ENCODE peak calls at places on chromosomes 11 and 22, in nine cellular contexts. G is transverse colon; Q is heart left ventricle; F is pancreas; C is GM23248; J is adrenal gland; V is CD8-positive, alpha-beta memory T cell; T is right lobe of liver; Z is ovary. M is an unnamed sample.

GRCh38 chr11:114308689-114309089 is 12.5 kb downstream of the NNMT start:
- DNase-seq in Z (no peak), C (peak; percentile 93), T (peak; percentile 89), F (no peak), J (no peak), G (no peak), V (no peak), Q (no peak), M (no peak)

GRCh38 chr22:42920101-42920820 is 63.2 kb upstream of the ARFGAP3 start:
- DNase-seq in T (no peak), V (no peak), G (no peak), F (no peak), C (peak; percentile 93), J (no peak), Z (no peak), Q (no peak), M (no peak)

GRCh38 chr22:43014062-43014875 is 680 bp downstream of the PACSIN2 start:
- DNase-seq in J (no peak), F (peak; percentile 62), Z (peak; percentile 32), Q (peak; percentile 49), G (peak; percentile 59), V (peak; percentile 42), T (peak; percentile 63), C (peak; percentile 79), M (peak; percentile 66)

GRCh38 chr11:114440121-114440860 is 1.0 kb downstream of the REXO2 start:
- DNase-seq in V (no peak), J (no peak), T (no peak), C (peak; percentile 62), G (no peak), Z (no peak), F (no peak), Q (no peak), M (no peak)

GRCh38 chr11:121133046-121133445 is 32.0 kb downstream of the TECTA start:
- DNase-seq in V (no peak), Z (no peak), J (no peak), F (no peak), C (no peak), G (no peak), Q (no peak), T (no peak), M (no peak)

GRCh38 chr11:62419560-62420342 is 918 bp downstream of the SCGB1A1 start:
- DNase-seq in F (no peak), Q (no peak), V (no peak), T (no peak), J (no peak), G (no peak), Z (no peak), C (no peak), M (no peak)

GRCh38 chr11:115324569-115325432 is 179.4 kb downstream of the CADM1 start:
- DNase-seq in V (peak; percentile 28), C (peak; percentile 63), Z (peak; percentile 7), Q (peak; percentile 20), T (no peak), J (peak; percentile 41), F (peak; percentile 16), G (peak; percentile 18), M (peak; percentile 27)

GRCh38 chr22:46007003-46007847 is 30.3 kb upstream of the WNT7B start:
- DNase-seq in G (peak; percentile 45), V (no peak), Q (peak; percentile 76), C (peak; percentile 93), F (no peak), J (peak; percentile 74), T (peak; percentile 50), Z (peak; percentile 67), M (no peak)

GRCh38 chr22:37174964-37175363 is 13.1 kb downstream of the C1QTNF6 start:
- DNase-seq in V (no peak), F (no peak), C (no peak), J (peak; percentile 17), G (no peak), T (no peak), Q (no peak), Z (no peak), M (no peak)

GRCh38 chr22:42970029-42970428 is 44.9 kb downstream of the PACSIN2 start:
- DNase-seq in Q (no peak), G (no peak), T (no peak), F (no peak), Z (no peak), J (no peak), V (no peak), C (peak; percentile 19), M (no peak)

GRCh38 chr22:19235874-19236273 is 55.6 kb downstream of the CLTCL1 start:
- DNase-seq in C (no peak), Q (no peak), V (no peak), G (no peak), J (no peak), F (no peak), Z (no peak), T (no peak), M (no peak)

GRCh38 chr22:19240813-19241592 is 50.5 kb downstream of the CLTCL1 start:
- DNase-seq in C (no peak), Z (no peak), G (no peak), F (no peak), J (no peak), Q (no peak), T (no peak), V (no peak), M (no peak)

GRCh38 chr22:19241593-19241906 is 50.0 kb downstream of the CLTCL1 start:
- DNase-seq in F (no peak), J (no peak), V (no peak), Z (no peak), Q (no peak), T (no peak), C (no peak), G (no peak), M (no peak)

GRCh38 chr22:19239464-19239863 is 52.1 kb downstream of the CLTCL1 start:
- DNase-seq in G (no peak), J (no peak), Z (no peak), T (no peak), F (no peak), Q (no peak), C (no peak), V (no peak), M (no peak)

DNA sequence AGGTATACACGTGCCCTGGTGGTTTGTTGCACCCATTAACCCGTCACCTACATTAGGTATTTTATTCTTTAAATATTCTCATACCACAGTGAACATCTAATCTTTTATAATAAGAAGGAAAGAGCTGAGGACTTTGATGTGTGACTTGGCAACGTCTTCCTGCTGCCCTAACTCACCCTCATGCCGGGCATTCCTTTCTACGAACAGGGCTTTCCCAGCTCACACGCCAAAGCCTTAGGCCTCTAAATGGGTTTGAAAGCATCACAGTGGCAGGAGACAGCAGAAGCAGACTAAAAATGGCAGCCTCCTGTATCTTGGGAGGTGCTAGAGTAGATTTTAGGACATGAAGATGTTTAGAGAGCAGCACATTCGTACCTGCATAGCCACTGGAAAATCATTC is 52.6 kb downstream of the CLTCL1 start:
- DNase-seq in G (no peak), Q (peak; percentile 34), C (no peak), J (no peak), F (no peak), V (no peak), T (no peak), Z (no peak), M (no peak)
- H3K27ac ChIP-seq in G (no peak overlapping the region), Q (peak overlapping the region; percentile 46), C (no peak overlapping the region), J (no peak overlapping the region), F (no peak overlapping the region), V (no peak overlapping the region), T (no peak overlapping the region), Z (no peak overlapping the region), M (no peak overlapping the region)

GRCh38 chr11:130449996-130450419 is 1.6 kb downstream of the ADAMTS15 start:
- DNase-seq in G (peak; percentile 77), J (peak; percentile 52), Q (peak; percentile 85), V (no peak), T (no peak), Z (peak; percentile 54), F (no peak), C (no peak), M (no peak)
- H3K4me3 ChIP-seq in G (peak overlapping the region; percentile 38), J (no peak overlapping the region), Q (peak overlapping the region; percentile 63), V (no peak overlapping the region), T (no peak overlapping the region), Z (peak overlapping the region; percentile 52), F (peak overlapping the region; percentile 60), C (no peak overlapping the region), M (no peak overlapping the region)

DNA sequence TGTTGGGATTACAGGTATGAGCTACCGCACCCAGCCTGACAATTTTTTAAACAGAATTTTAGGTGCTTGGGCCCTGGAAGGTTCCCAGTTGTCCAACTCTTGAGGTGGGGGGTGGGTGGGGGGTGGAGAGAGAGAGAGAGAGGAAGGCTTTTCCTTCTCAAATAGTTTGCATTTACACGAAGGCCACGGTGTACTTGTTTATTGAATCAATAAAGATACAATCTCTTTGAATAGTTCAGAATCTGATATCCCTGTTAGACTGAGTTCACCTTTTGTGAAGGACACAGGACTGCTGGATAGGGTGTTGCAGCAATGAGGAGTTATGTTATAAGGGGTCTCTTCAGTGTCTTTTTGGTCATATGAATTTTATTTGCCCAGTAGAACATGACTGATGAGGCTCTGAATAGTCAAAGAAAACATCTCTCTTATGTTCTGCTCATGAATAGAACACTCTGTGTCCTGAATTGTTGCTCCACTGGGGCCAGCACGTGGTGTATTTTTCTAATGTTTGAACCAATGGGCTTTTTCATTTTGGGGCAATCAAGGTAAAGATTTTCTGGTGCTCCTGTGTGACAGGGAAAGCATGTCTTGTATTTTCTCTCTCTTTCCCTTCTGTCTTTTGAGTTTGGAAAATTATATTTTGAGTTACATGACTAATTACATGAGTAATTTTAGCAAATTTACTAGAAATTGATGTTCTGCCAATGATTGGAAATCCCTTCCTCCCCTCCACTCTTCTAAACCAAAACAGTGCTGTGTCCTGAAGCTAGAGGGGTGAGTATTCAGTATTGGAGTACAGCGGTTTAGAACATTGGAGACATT is 61.7 kb downstream of the PTPRJ start:
- DNase-seq in Q (no peak), F (no peak), C (no peak), G (no peak), V (no peak), T (no peak), J (no peak), Z (no peak), M (no peak)
- H3K27ac ChIP-seq in Q (no peak overlapping the region), F (no peak overlapping the region), C (no peak overlapping the region), G (no peak overlapping the region), V (no peak overlapping the region), T (no peak overlapping the region), J (no peak overlapping the region), Z (no peak overlapping the region), M (no peak overlapping the region)

GRCh38 chr11:76781861-76782500 is 1.2 kb upstream of the TSKU start:
- DNase-seq in C (no peak), Z (no peak), T (no peak), Q (no peak), F (no peak), J (no peak), G (peak; percentile 53), V (no peak), M (no peak)
- H3K4me3 ChIP-seq in C (peak overlapping the region; percentile 99), Z (peak overlapping the region; percentile 94), T (peak overlapping the region; percentile 87), Q (peak overlapping the region; percentile 89), F (peak overlapping the region; percentile 82), J (no peak overlapping the region), G (peak overlapping the region; percentile 81), V (no peak overlapping the region), M (peak overlapping the region; percentile 74)

DNA sequence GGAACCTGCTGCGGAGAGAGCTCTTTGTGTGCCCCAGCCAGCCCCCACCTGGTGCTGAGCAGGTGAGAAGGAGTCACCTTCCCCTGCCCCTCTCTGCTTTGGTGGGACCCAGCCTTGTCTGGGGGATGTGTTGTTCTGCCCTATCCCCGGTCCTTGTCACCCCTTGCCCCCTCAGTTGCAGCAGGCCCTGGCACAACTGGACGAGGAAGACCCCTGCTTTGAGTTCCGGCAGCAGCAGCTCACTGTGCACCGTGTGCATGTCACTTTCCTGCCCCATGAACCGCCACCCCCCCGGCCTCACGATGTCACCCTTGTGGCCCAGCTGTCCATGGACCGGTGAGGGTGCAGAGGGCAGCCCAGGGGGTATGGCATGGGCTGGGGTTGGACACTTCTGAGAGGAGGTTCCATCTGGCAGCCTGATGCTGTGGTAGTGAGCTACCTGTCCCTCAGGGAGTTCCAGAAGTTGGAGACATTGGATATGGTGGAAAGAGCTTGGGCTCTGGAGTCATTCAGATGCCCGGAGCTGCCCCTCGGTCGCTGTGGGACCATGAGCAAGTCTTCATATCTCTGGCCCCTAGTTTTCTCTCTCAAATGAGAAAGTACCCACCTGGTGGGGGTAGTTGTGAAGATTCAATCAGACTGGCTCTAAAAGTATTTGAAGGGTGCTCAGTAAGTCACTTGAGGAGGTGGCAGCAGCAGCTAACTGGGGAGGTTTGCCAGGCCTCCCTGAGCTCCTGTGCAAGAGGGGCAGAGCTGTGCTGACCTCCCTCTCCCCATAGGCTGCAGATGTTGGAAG is 4.3 kb downstream of the LARGE2 start:
- DNase-seq in T (peak; percentile 39), Q (no peak), G (peak; percentile 5), F (no peak), V (no peak), Z (no peak), J (no peak), C (no peak), M (no peak)
- H3K27ac ChIP-seq in T (no peak overlapping the region), Q (no peak overlapping the region), G (no peak overlapping the region), F (no peak overlapping the region), V (no peak overlapping the region), Z (no peak overlapping the region), J (no peak overlapping the region), C (no peak overlapping the region), M (no peak overlapping the region)